ENCODE peak calls at places on chromosomes 3 and 15, in five cellular contexts. R is CD8-positive, alpha-beta T cell; T is left ventricle myocardium inferior; Z is GM23338; G is CD8-positive, alpha-beta memory T cell. Y is an unnamed sample. For H3K4me1, the result is how much of the 10 kb centered on the place peaks cover.

GRCh38 chr3:195708626-195709481 is 11.9 kb upstream of the MUC20 start:
- DNase-seq in T (no peak), R (no peak), G (no peak), Z (no peak), Y (no peak)

GRCh38 chr3:43222594-43222993 is 63.7 kb upstream of the SNRK start:
- DNase-seq in R (no peak), T (no peak), G (no peak), Z (no peak), Y (peak)

GRCh38 chr3:168100777-168101492 is 5.2 kb upstream of the GOLIM4 start:
- DNase-seq in G (no peak), T (no peak), Z (no peak), R (no peak), Y (no peak)

GRCh38 chr15:77898811-77899730 is 178.4 kb downstream of the TBC1D2B start:
- DNase-seq in T (no peak), Z (no peak), R (no peak), G (peak), Y (no peak)

GRCh38 chr15:61118885-61119284 is 110.2 kb downstream of the RORA start:
- DNase-seq in G (no peak), R (no peak), Z (peak), T (no peak), Y (no peak)

GRCh38 chr3:50515565-50516047 is 12.2 kb upstream of the CACNA2D2 start:
- DNase-seq in T (peak), R (no peak), G (no peak), Z (peak), Y (no peak)

GRCh38 chr3:58577269-58577821 is at the start of gene FAM107A:
- DNase-seq in T (peak), G (no peak), Z (peak), R (no peak), Y (no peak)

GRCh38 chr3:48564022-48564421 is 441 bp upstream of the UCN2 start:
- DNase-seq in R (peak), Z (no peak), T (no peak), G (peak), Y (peak)

GRCh38 chr3:171704814-171705213 is 105.5 kb downstream of the PLD1 start:
- DNase-seq in T (no peak), G (no peak), Z (peak), R (no peak), Y (no peak)

GRCh38 chr15:38696120-38696727 is 131.6 kb upstream of the RASGRP1 start:
- DNase-seq in R (peak), Z (no peak), G (peak), T (no peak), Y (peak)

GRCh38 chr3:64145438-64145837 is 79.8 kb downstream of the PRICKLE2 start:
- DNase-seq in R (no peak), Z (no peak), T (no peak), G (no peak), Y (no peak)
- H3K4me1 ChIP-seq in R (under half), Z (under half), T (under half), G (under half), Y (under half)

GRCh38 chr3:109118584-109118983 is 650 bp upstream of the MORC1 start:
- DNase-seq in T (no peak), G (no peak), Z (no peak), R (no peak), Y (no peak)
- H3K27ac ChIP-seq in T (no peak), G (no peak), Z (no peak), R (no peak), Y (no peak)

DNA sequence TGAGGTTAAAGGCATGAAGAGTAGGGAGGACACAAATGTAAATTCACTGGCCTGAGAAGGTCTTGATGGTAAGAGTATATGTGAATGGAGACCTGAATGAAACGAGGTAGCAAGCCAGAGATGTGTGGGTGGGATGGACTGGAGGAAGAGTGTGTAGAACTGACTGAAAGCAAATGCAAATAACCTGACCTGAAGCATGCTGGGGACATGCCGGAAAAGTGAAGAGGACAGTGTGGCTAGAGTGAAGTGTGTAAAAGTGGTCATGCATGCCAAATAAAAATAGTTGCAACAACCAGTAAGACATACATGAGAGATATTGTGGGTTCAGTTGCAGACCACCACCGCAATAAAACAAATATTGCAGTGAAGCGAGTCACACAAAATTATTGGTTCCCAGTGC is 82.3 kb downstream of the LPP start:
- DNase-seq in T (no peak), Z (no peak), G (no peak), R (no peak), Y (no peak)
- H3K4me1 ChIP-seq in T (half or more), Z (under half), G (under half), R (under half), Y (under half)

GRCh38 chr15:49293941-49294340 is 123.9 kb downstream of the GALK2 start:
- DNase-seq in Z (no peak), G (no peak), T (no peak), R (no peak), Y (no peak)

GRCh38 chr15:49300856-49301255 is 122.2 kb upstream of the FGF7 start:
- DNase-seq in T (no peak), Z (no peak), G (no peak), R (no peak), Y (no peak)

GRCh38 chr15:49297584-49297983 is 125.5 kb upstream of the FGF7 start:
- DNase-seq in G (no peak), Z (no peak), R (no peak), T (no peak), Y (no peak)

GRCh38 chr15:49301562-49301961 is 121.5 kb upstream of the FGF7 start:
- DNase-seq in T (no peak), G (no peak), R (no peak), Z (no peak), Y (no peak)

DNA sequence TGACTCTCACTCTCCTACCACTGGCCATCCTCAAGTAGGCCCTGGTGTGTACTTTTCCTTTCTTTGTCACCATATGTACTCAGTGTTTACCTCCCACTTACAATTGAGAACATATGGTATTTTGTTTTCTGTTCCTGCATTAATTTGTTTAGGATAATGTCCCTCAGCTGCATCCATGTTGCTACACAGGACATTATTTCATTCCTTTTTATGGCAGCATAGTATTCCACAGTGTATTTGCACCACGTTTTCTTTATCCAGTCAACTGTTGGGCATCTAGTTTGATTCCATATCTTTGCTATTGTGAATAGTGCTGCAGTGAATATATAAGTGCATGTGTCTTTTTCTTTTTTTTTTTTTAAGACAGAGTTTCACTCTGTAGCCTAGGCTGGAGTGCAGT is 126.2 kb downstream of the GALK2 start:
- DNase-seq in R (no peak), Z (no peak), G (no peak), T (no peak), Y (no peak)
- H3K27ac ChIP-seq in R (no peak), Z (no peak), G (no peak), T (no peak), Y (no peak)

GRCh38 chr3:138378990-138379389 is 30.6 kb downstream of the MRAS start:
- DNase-seq in T (no peak), Z (no peak), R (no peak), G (no peak), Y (no peak)
- H3K4me1 ChIP-seq in T (half or more), Z (under half), R (under half), G (under half), Y (under half)

GRCh38 chr3:100756441-100756840 is 47.1 kb downstream of the TFG start:
- DNase-seq in Z (no peak), R (no peak), G (no peak), T (peak), Y (no peak)

GRCh38 chr3:100761211-100761921 is 52.1 kb downstream of the TFG start:
- DNase-seq in T (no peak), Z (peak), R (no peak), G (no peak), Y (no peak)

GRCh38 chr3:100761951-100762350 is 52.7 kb downstream of the TFG start:
- DNase-seq in G (no peak), Z (no peak), T (no peak), R (no peak), Y (no peak)

GRCh38 chr3:100759162-100759561 is 49.9 kb downstream of the TFG start:
- DNase-seq in Z (no peak), R (no peak), T (no peak), G (no peak), Y (no peak)

DNA sequence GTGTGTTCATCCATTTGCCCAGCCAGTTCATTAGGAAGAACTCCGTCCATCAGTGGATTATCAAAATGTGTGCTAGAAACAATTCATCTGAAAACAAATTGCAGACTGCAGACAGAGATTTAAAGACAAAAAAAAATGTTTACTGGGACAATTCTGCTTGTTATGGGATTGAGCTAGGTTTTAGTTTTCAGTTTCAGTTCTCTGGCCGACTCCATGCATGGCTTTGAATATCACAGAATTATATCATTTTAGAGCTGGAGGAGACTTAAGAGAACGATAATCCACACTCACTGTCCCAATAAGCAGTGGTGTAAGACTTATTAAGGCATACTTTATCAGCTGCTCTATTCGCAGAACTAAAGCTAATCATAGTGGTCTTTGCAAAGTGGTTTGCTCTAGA is 51.1 kb downstream of the TFG start:
- DNase-seq in G (no peak), T (no peak), R (no peak), Z (no peak), Y (no peak)
- H3K27ac ChIP-seq in G (no peak), T (no peak), R (no peak), Z (no peak), Y (no peak)

GRCh38 chr3:65484964-65485363 is 553.8 kb downstream of the MAGI1 start:
- DNase-seq in G (no peak), R (no peak), T (no peak), Z (no peak), Y (no peak)
- H3K4me1 ChIP-seq in G (under half), R (under half), T (half or more), Z (half or more), Y (under half)

GRCh38 chr3:159797771-159798170 is 190.9 kb upstream of the IL12A start:
- DNase-seq in R (no peak), Z (no peak), T (no peak), G (no peak), Y (no peak)
- H3K27ac ChIP-seq in R (no peak), Z (no peak), T (peak), G (no peak), Y (no peak)

Y was measured in CD4-positive, alpha-beta memory T cell.